ENCODE peak calls at places on chromosomes 2 and 18, in eight cellular contexts. Y, S, L, X, W, Z, A and C are unnamed samples.

GRCh38 chr2:10798783-10799182 is 13.8 kb downstream of the PDIA6 start:
- DNase-seq in X (no peak), A (no peak), S (peak; percentile 39), Y (no peak), Z (no peak), L (no peak), W (no peak), C (no peak)

GRCh38 chr2:71788186-71788525 is 334.8 kb downstream of the DYSF start:
- DNase-seq in S (no peak), A (no peak), X (no peak), W (peak; percentile 38), Y (no peak), Z (no peak), L (peak; percentile 64), C (no peak)

GRCh38 chr2:237594514-237594871 is 4.0 kb upstream of the RAB17 start:
- DNase-seq in A (no peak), L (no peak), S (no peak), Y (no peak), X (no peak), W (peak; percentile 53), Z (no peak), C (no peak)

GRCh38 chr2:173419506-173419905 is 64.8 kb downstream of the CDCA7 start:
- DNase-seq in X (no peak), S (no peak), Z (no peak), Y (no peak), W (no peak), A (no peak), L (no peak), C (no peak)

GRCh38 chr2:120231564-120231973 is 8.4 kb upstream of the TMEM185B start:
- DNase-seq in Z (no peak), Y (peak; percentile 27), L (no peak), A (no peak), W (no peak), X (no peak), S (no peak), C (no peak)

GRCh38 chr2:230924470-230925341 is at the start of gene GPR55:
- DNase-seq in Z (no peak), Y (peak; percentile 74), W (no peak), X (peak; percentile 80), L (no peak), S (peak; percentile 53), A (no peak), C (no peak)

GRCh38 chr2:72925328-72925943 is 8.1 kb downstream of the EMX1 start:
- DNase-seq in S (no peak), Z (peak; percentile 27), Y (peak; percentile 12), W (no peak), L (peak; percentile 50), X (no peak), A (no peak), C (no peak)

GRCh38 chr18:24231773-24232735 is 93.2 kb downstream of the CABYR start:
- DNase-seq in L (no peak), Z (no peak), W (peak; percentile 73), X (no peak), A (no peak), Y (no peak), S (no peak), C (no peak)

GRCh38 chr18:31102020-31102684 is at the start of gene DSC2:
- DNase-seq in Y (no peak), L (peak; percentile 77), W (no peak), A (no peak), X (peak; percentile 38), S (peak; percentile 39), Z (peak; percentile 74), C (peak; percentile 41)